ENCODE peak calls at places on chromosome 6, in ten cellular contexts. One of them, this sample, is unnamed.

GRCh38 chr6:1630771-1631217 is 21.1 kb downstream of the FOXC1 start:
- DNase-seq in tibial artery: peak; percentile 6
- DNase-seq in PC-9: peak; percentile 85
- DNase-seq in choroid plexus epithelial cell: no peak
- DNase-seq in sigmoid colon: peak; percentile 28
- DNase-seq in CD8-positive, alpha-beta T cell: no peak
- DNase-seq in SK-N-SH: no peak
- DNase-seq in stomach: no peak
- DNase-seq in WERI-Rb-1: peak; percentile 77
- DNase-seq in upper lobe of right lung: no peak
- DNase-seq in this sample: no peak

GRCh38 chr6:157550114-157550989 is 169.4 kb downstream of the ZDHHC14 start:
- DNase-seq in choroid plexus epithelial cell: no peak
- DNase-seq in upper lobe of right lung: no peak
- DNase-seq in tibial artery: no peak
- DNase-seq in SK-N-SH: no peak
- DNase-seq in sigmoid colon: no peak
- DNase-seq in WERI-Rb-1: no peak
- DNase-seq in PC-9: no peak
- DNase-seq in CD8-positive, alpha-beta T cell: peak; percentile 62
- DNase-seq in stomach: no peak
- DNase-seq in this sample: no peak

GRCh38 chr6:15990179-15990578 is 138.7 kb upstream of the MYLIP start:
- DNase-seq in tibial artery: no peak
- DNase-seq in stomach: no peak
- DNase-seq in SK-N-SH: no peak
- DNase-seq in PC-9: no peak
- DNase-seq in WERI-Rb-1: no peak
- DNase-seq in sigmoid colon: no peak
- DNase-seq in choroid plexus epithelial cell: no peak
- DNase-seq in upper lobe of right lung: no peak
- DNase-seq in CD8-positive, alpha-beta T cell: no peak
- DNase-seq in this sample: no peak

GRCh38 chr6:77457720-77458349 is 5.5 kb downstream of the HTR1B start:
- DNase-seq in SK-N-SH: peak; percentile 68
- DNase-seq in choroid plexus epithelial cell: peak; percentile 98
- DNase-seq in PC-9: no peak
- DNase-seq in upper lobe of right lung: no peak
- DNase-seq in CD8-positive, alpha-beta T cell: no peak
- DNase-seq in tibial artery: peak; percentile 84
- DNase-seq in WERI-Rb-1: peak; percentile 86
- DNase-seq in stomach: peak; percentile 65
- DNase-seq in sigmoid colon: peak; percentile 62
- DNase-seq in this sample: peak; percentile 96

GRCh38 chr6:57262491-57262890 is 40.4 kb upstream of the RAB23 start:
- DNase-seq in WERI-Rb-1: no peak
- DNase-seq in stomach: peak; percentile 36
- DNase-seq in SK-N-SH: no peak
- DNase-seq in PC-9: no peak
- DNase-seq in upper lobe of right lung: no peak
- DNase-seq in sigmoid colon: peak; percentile 94
- DNase-seq in tibial artery: peak; percentile 89
- DNase-seq in choroid plexus epithelial cell: peak; percentile 74
- DNase-seq in CD8-positive, alpha-beta T cell: no peak
- DNase-seq in this sample: peak; percentile 36

GRCh38 chr6:79559706-79560105 is 22.5 kb upstream of the LCA5 start:
- DNase-seq in CD8-positive, alpha-beta T cell: no peak
- DNase-seq in WERI-Rb-1: no peak
- DNase-seq in SK-N-SH: no peak
- DNase-seq in stomach: no peak
- DNase-seq in upper lobe of right lung: no peak
- DNase-seq in PC-9: no peak
- DNase-seq in tibial artery: no peak
- DNase-seq in choroid plexus epithelial cell: no peak
- DNase-seq in sigmoid colon: no peak
- DNase-seq in this sample: no peak

GRCh38 chr6:94902974-94903628 is 674.2 kb upstream of the MANEA start:
- DNase-seq in SK-N-SH: no peak
- DNase-seq in PC-9: no peak
- DNase-seq in stomach: no peak
- DNase-seq in upper lobe of right lung: no peak
- DNase-seq in choroid plexus epithelial cell: no peak
- DNase-seq in sigmoid colon: no peak
- DNase-seq in tibial artery: no peak
- DNase-seq in WERI-Rb-1: no peak
- DNase-seq in CD8-positive, alpha-beta T cell: no peak
- DNase-seq in this sample: no peak

GRCh38 chr6:166952567-166953464 is 3.5 kb downstream of the RNASET2 start:
- DNase-seq in CD8-positive, alpha-beta T cell: peak; percentile 33
- DNase-seq in stomach: no peak
- DNase-seq in sigmoid colon: no peak
- DNase-seq in SK-N-SH: no peak
- DNase-seq in upper lobe of right lung: no peak
- DNase-seq in tibial artery: no peak
- DNase-seq in WERI-Rb-1: no peak
- DNase-seq in choroid plexus epithelial cell: no peak
- DNase-seq in PC-9: no peak
- DNase-seq in this sample: no peak

GRCh38 chr6:31760790-31761189 is 1.7 kb upstream of the SAPCD1 start:
- DNase-seq in WERI-Rb-1: no peak
- DNase-seq in tibial artery: no peak
- DNase-seq in PC-9: no peak
- DNase-seq in CD8-positive, alpha-beta T cell: no peak
- DNase-seq in choroid plexus epithelial cell: no peak
- DNase-seq in upper lobe of right lung: no peak
- DNase-seq in stomach: no peak
- DNase-seq in SK-N-SH: no peak
- DNase-seq in sigmoid colon: no peak
- DNase-seq in this sample: no peak

GRCh38 chr6:169251371-169251802 is 2.3 kb downstream of the THBS2 start:
- DNase-seq in sigmoid colon: no peak
- DNase-seq in PC-9: no peak
- DNase-seq in stomach: peak; percentile 10
- DNase-seq in SK-N-SH: no peak
- DNase-seq in choroid plexus epithelial cell: no peak
- DNase-seq in tibial artery: peak; percentile 23
- DNase-seq in CD8-positive, alpha-beta T cell: no peak
- DNase-seq in WERI-Rb-1: no peak
- DNase-seq in upper lobe of right lung: no peak
- DNase-seq in this sample: no peak

GRCh38 chr6:17086469-17086868 is 15.4 kb upstream of the STMND1 start:
- DNase-seq in sigmoid colon: peak; percentile 71
- DNase-seq in CD8-positive, alpha-beta T cell: no peak
- DNase-seq in PC-9: peak; percentile 55
- DNase-seq in choroid plexus epithelial cell: peak; percentile 82
- DNase-seq in stomach: peak; percentile 35
- DNase-seq in tibial artery: peak; percentile 25
- DNase-seq in SK-N-SH: peak; percentile 66
- DNase-seq in WERI-Rb-1: peak; percentile 82
- DNase-seq in upper lobe of right lung: no peak
- DNase-seq in this sample: peak; percentile 87

GRCh38 chr6:27281569-27281968 is 30.5 kb downstream of the POM121L2 start:
- DNase-seq in sigmoid colon: no peak
- DNase-seq in upper lobe of right lung: no peak
- DNase-seq in SK-N-SH: no peak
- DNase-seq in choroid plexus epithelial cell: no peak
- DNase-seq in WERI-Rb-1: no peak
- DNase-seq in CD8-positive, alpha-beta T cell: no peak
- DNase-seq in stomach: no peak
- DNase-seq in PC-9: no peak
- DNase-seq in tibial artery: no peak
- DNase-seq in this sample: no peak
- H3K4me3 ChIP-seq in sigmoid colon: no peak overlapping the region
- H3K4me3 ChIP-seq in upper lobe of right lung: no peak overlapping the region
- H3K4me3 ChIP-seq in SK-N-SH: no peak overlapping the region
- H3K4me3 ChIP-seq in choroid plexus epithelial cell: no peak overlapping the region
- H3K4me3 ChIP-seq in WERI-Rb-1: no peak overlapping the region
- H3K4me3 ChIP-seq in CD8-positive, alpha-beta T cell: no peak overlapping the region
- H3K4me3 ChIP-seq in stomach: no peak overlapping the region
- H3K4me3 ChIP-seq in PC-9: peak overlapping the region; percentile 60
- H3K4me3 ChIP-seq in tibial artery: no peak overlapping the region
- H3K4me3 ChIP-seq in this sample: no peak overlapping the region

GRCh38 chr6:12903246-12903645 is 186.7 kb downstream of the PHACTR1 start:
- DNase-seq in WERI-Rb-1: no peak
- DNase-seq in sigmoid colon: no peak
- DNase-seq in tibial artery: peak; percentile 49
- DNase-seq in SK-N-SH: no peak
- DNase-seq in CD8-positive, alpha-beta T cell: no peak
- DNase-seq in stomach: no peak
- DNase-seq in choroid plexus epithelial cell: peak; percentile 1
- DNase-seq in PC-9: no peak
- DNase-seq in upper lobe of right lung: no peak
- DNase-seq in this sample: no peak

GRCh38 chr6:12895721-12896120 is 179.2 kb downstream of the PHACTR1 start:
- DNase-seq in tibial artery: no peak
- DNase-seq in WERI-Rb-1: no peak
- DNase-seq in CD8-positive, alpha-beta T cell: no peak
- DNase-seq in PC-9: no peak
- DNase-seq in upper lobe of right lung: no peak
- DNase-seq in choroid plexus epithelial cell: no peak
- DNase-seq in stomach: no peak
- DNase-seq in sigmoid colon: no peak
- DNase-seq in SK-N-SH: no peak
- DNase-seq in this sample: no peak

GRCh38 chr6:12898603-12899002 is 182.0 kb downstream of the PHACTR1 start:
- DNase-seq in tibial artery: no peak
- DNase-seq in choroid plexus epithelial cell: no peak
- DNase-seq in upper lobe of right lung: no peak
- DNase-seq in CD8-positive, alpha-beta T cell: no peak
- DNase-seq in PC-9: no peak
- DNase-seq in WERI-Rb-1: no peak
- DNase-seq in sigmoid colon: no peak
- DNase-seq in stomach: no peak
- DNase-seq in SK-N-SH: no peak
- DNase-seq in this sample: no peak

GRCh38 chr6:12896208-12896733 is 179.7 kb downstream of the PHACTR1 start:
- DNase-seq in sigmoid colon: no peak
- DNase-seq in WERI-Rb-1: no peak
- DNase-seq in stomach: no peak
- DNase-seq in PC-9: no peak
- DNase-seq in choroid plexus epithelial cell: no peak
- DNase-seq in CD8-positive, alpha-beta T cell: no peak
- DNase-seq in upper lobe of right lung: no peak
- DNase-seq in SK-N-SH: no peak
- DNase-seq in tibial artery: no peak
- DNase-seq in this sample: no peak

GRCh38 chr6:12899080-12899815 is 182.7 kb downstream of the PHACTR1 start:
- DNase-seq in SK-N-SH: no peak
- DNase-seq in upper lobe of right lung: no peak
- DNase-seq in CD8-positive, alpha-beta T cell: no peak
- DNase-seq in tibial artery: no peak
- DNase-seq in sigmoid colon: no peak
- DNase-seq in stomach: no peak
- DNase-seq in WERI-Rb-1: no peak
- DNase-seq in PC-9: no peak
- DNase-seq in choroid plexus epithelial cell: no peak
- DNase-seq in this sample: no peak
- TF ChIP-seq CTCF in SK-N-SH: no peak
- TF ChIP-seq CTCF in upper lobe of right lung: no peak
- TF ChIP-seq CTCF in CD8-positive, alpha-beta T cell: no peak
- TF ChIP-seq CTCF in tibial artery: no peak
- TF ChIP-seq CTCF in sigmoid colon: no peak
- TF ChIP-seq CTCF in stomach: no peak
- TF ChIP-seq CTCF in WERI-Rb-1: no peak
- TF ChIP-seq CTCF in PC-9: no peak
- TF ChIP-seq CTCF in choroid plexus epithelial cell: no peak
- TF ChIP-seq CTCF in this sample: no peak

DNA sequence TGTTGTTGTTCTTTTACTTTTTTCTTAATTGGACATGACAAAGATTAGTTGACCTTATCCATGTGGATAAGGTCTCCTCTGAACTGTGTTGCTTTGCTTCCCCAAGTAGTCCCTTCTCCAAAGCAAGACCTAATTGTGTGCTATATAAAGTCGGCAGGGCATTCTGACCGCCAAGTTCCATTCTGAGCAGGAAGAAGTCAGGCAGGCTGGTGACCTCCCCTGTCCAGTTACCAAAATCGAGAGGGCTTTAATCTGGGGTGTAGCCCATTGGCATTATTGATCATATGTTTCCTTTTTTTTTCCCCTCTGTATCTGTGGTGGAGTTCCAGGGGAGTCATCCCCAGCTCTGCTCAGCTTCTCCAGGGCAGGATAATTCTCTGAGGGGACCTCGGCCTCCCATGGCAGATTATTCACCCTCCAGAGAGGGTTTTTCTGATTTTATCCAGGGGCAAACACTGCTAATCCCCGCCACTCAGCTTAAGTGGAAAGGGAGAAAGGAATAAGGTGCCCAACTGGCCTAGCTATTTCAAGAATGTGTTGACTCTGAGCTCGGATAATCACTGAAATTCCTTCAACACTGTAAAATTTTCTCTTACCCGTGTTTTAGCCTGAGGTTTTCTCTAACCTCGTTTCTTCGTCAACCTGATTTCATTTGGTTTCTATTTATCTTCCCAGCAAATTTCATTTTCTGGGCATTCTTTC is 71.8 kb upstream of the L3MBTL3 start:
- DNase-seq in sigmoid colon: no peak
- DNase-seq in tibial artery: no peak
- DNase-seq in PC-9: no peak
- DNase-seq in SK-N-SH: no peak
- DNase-seq in stomach: no peak
- DNase-seq in choroid plexus epithelial cell: no peak
- DNase-seq in upper lobe of right lung: no peak
- DNase-seq in CD8-positive, alpha-beta T cell: no peak
- DNase-seq in WERI-Rb-1: peak; percentile 40
- DNase-seq in this sample: no peak
- H3K4me3 ChIP-seq in sigmoid colon: no peak overlapping the region
- H3K4me3 ChIP-seq in tibial artery: no peak overlapping the region
- H3K4me3 ChIP-seq in PC-9: no peak overlapping the region
- H3K4me3 ChIP-seq in SK-N-SH: no peak overlapping the region
- H3K4me3 ChIP-seq in stomach: no peak overlapping the region
- H3K4me3 ChIP-seq in choroid plexus epithelial cell: no peak overlapping the region
- H3K4me3 ChIP-seq in upper lobe of right lung: no peak overlapping the region
- H3K4me3 ChIP-seq in CD8-positive, alpha-beta T cell: no peak overlapping the region
- H3K4me3 ChIP-seq in WERI-Rb-1: no peak overlapping the region
- H3K4me3 ChIP-seq in this sample: no peak overlapping the region

GRCh38 chr6:72669324-72669723 is 47.5 kb downstream of the KCNQ5 start:
- DNase-seq in PC-9: no peak
- DNase-seq in SK-N-SH: no peak
- DNase-seq in upper lobe of right lung: no peak
- DNase-seq in choroid plexus epithelial cell: no peak
- DNase-seq in sigmoid colon: no peak
- DNase-seq in WERI-Rb-1: peak; percentile 73
- DNase-seq in CD8-positive, alpha-beta T cell: peak; percentile 39
- DNase-seq in stomach: no peak
- DNase-seq in tibial artery: no peak
- DNase-seq in this sample: no peak
- TF ChIP-seq CTCF in PC-9: no peak
- TF ChIP-seq CTCF in SK-N-SH: no peak
- TF ChIP-seq CTCF in upper lobe of right lung: no peak
- TF ChIP-seq CTCF in choroid plexus epithelial cell: no peak
- TF ChIP-seq CTCF in sigmoid colon: no peak
- TF ChIP-seq CTCF in WERI-Rb-1: peak; percentile 42
- TF ChIP-seq CTCF in CD8-positive, alpha-beta T cell: no peak
- TF ChIP-seq CTCF in stomach: no peak
- TF ChIP-seq CTCF in tibial artery: no peak
- TF ChIP-seq CTCF in this sample: no peak

DNA sequence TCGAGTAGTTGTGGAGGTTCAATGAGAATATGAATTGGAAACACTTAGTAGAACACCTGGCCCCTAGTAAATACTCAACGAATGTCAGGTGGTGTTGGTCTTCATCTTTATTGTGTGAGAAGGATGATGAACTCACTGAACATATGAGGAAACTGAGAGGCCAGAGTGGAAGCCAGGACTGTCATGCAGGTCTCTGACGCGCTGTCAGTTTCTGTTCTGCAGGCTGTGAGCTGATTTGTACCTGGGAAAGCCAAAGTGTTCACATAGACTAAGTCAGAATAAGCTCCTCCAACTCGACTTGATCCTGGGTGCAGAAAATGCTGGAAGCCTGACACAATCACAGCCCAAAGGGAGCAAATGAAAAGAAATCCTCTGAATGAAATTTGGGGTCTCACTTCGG is 222.2 kb downstream of the LY86 start:
- DNase-seq in sigmoid colon: no peak
- DNase-seq in CD8-positive, alpha-beta T cell: no peak
- DNase-seq in WERI-Rb-1: no peak
- DNase-seq in PC-9: no peak
- DNase-seq in SK-N-SH: no peak
- DNase-seq in upper lobe of right lung: no peak
- DNase-seq in stomach: no peak
- DNase-seq in choroid plexus epithelial cell: no peak
- DNase-seq in tibial artery: no peak
- DNase-seq in this sample: no peak
- H3K4me3 ChIP-seq in sigmoid colon: no peak overlapping the region
- H3K4me3 ChIP-seq in CD8-positive, alpha-beta T cell: peak overlapping the region; percentile 53
- H3K4me3 ChIP-seq in WERI-Rb-1: no peak overlapping the region
- H3K4me3 ChIP-seq in PC-9: peak overlapping the region; percentile 54
- H3K4me3 ChIP-seq in SK-N-SH: peak overlapping the region; percentile 38
- H3K4me3 ChIP-seq in upper lobe of right lung: peak overlapping the region; percentile 51
- H3K4me3 ChIP-seq in stomach: peak overlapping the region; percentile 41
- H3K4me3 ChIP-seq in choroid plexus epithelial cell: peak overlapping the region; percentile 53
- H3K4me3 ChIP-seq in tibial artery: no peak overlapping the region
- H3K4me3 ChIP-seq in this sample: peak overlapping the region; percentile 49